ENCODE peak calls at places on chromosomes 4 and X, in six cellular contexts. N is hepatocyte, T is mesendoderm, H is uterus, O is lower lobe of right lung, Z is BJ. Q is an unnamed sample. For H3K36me3, the result is how much of the 10 kb centered on the place peaks cover.

GRCh38 chrX:86002076-86002896 is 45.1 kb downstream of the CHM start:
- DNase-seq in N (peak), T (peak), H (no peak), O (peak), Z (no peak), Q (no peak)

GRCh38 chr4:101348367-101348827 is 1.1 kb upstream of the PPP3CA start:
- DNase-seq in N (no peak), T (no peak), H (no peak), O (no peak), Z (no peak), Q (no peak)

GRCh38 chr4:176833416-176833815 is 40.7 kb upstream of the VEGFC start:
- DNase-seq in N (no peak), T (no peak), H (no peak), O (no peak), Z (no peak), Q (no peak)

GRCh38 chr4:54586343-54586953 is 71.3 kb upstream of the KIT start:
- DNase-seq in N (peak), T (no peak), H (no peak), O (no peak), Z (peak), Q (no peak)

GRCh38 chr4:152063301-152064235 is 302.8 kb upstream of the GATB start:
- DNase-seq in N (peak), T (peak), H (no peak), O (no peak), Z (no peak), Q (no peak)

GRCh38 chr4:176981551-176981950 is 188.8 kb upstream of the VEGFC start:
- DNase-seq in N (no peak), T (no peak), H (no peak), O (no peak), Z (no peak), Q (no peak)

GRCh38 chr4:108466936-108467902 is 153.2 kb upstream of the RPL34 start:
- DNase-seq in N (no peak), T (peak), H (no peak), O (no peak), Z (peak), Q (peak)

GRCh38 chr4:74045247-74045646 is 6.8 kb upstream of the CXCL3 start:
- DNase-seq in N (no peak), T (no peak), H (no peak), O (no peak), Z (no peak), Q (no peak)

GRCh38 chrX:110045988-110046387 is 43.1 kb downstream of the TMEM164 start:
- DNase-seq in N (peak), T (peak), H (no peak), O (no peak), Z (no peak), Q (no peak)

GRCh38 chrX:79080131-79080530 is 64.4 kb upstream of the GPR174 start:
- DNase-seq in N (no peak), T (no peak), H (no peak), O (no peak), Z (no peak), Q (no peak)

GRCh38 chrX:30572004-30572403 is 5.6 kb downstream of the TASL start:
- DNase-seq in N (peak), T (no peak), H (no peak), O (no peak), Z (no peak), Q (no peak)

GRCh38 chr4:7547368-7548040 is 112.8 kb upstream of the PSAPL1 start:
- DNase-seq in N (no peak), T (no peak), H (no peak), O (peak), Z (no peak), Q (no peak)

GRCh38 chr4:76590847-76591281 is 155.8 kb downstream of the SHROOM3 start:
- DNase-seq in N (no peak), T (no peak), H (no peak), O (no peak), Z (peak), Q (no peak)

GRCh38 chr4:38109896-38110295 is 149.7 kb downstream of the PTTG2 start:
- DNase-seq in N (peak), T (no peak), H (no peak), O (no peak), Z (no peak), Q (no peak)

GRCh38 chr4:19987746-19988145 is 264.0 kb upstream of the SLIT2 start:
- DNase-seq in N (no peak), T (no peak), H (no peak), O (no peak), Z (peak), Q (no peak)

GRCh38 chrX:129318375-129318774 is 204.9 kb downstream of the SMARCA1 start:
- DNase-seq in N (peak), T (peak), H (no peak), O (no peak), Z (no peak), Q (no peak)

GRCh38 chrX:10326578-10326977 is 169.8 kb downstream of the CLCN4 start:
- DNase-seq in N (no peak), T (no peak), H (no peak), O (no peak), Z (no peak), Q (no peak)

GRCh38 chr4:16082424-16083216 is 1.2 kb downstream of the PROM1 start:
- DNase-seq in N (peak), T (peak), H (no peak), O (peak), Z (no peak), Q (no peak)

GRCh38 chr4:128571747-128572146 is 237.8 kb upstream of the JADE1 start:
- DNase-seq in N (peak), T (no peak), H (peak), O (no peak), Z (peak), Q (no peak)

GRCh38 chr4:89422441-89422950 is 114.9 kb upstream of the GPRIN3 start:
- DNase-seq in N (no peak), T (no peak), H (no peak), O (no peak), Z (no peak), Q (no peak)

GRCh38 chrX:40060356-40060845 is 37.4 kb downstream of the BCOR start:
- DNase-seq in N (no peak), T (no peak), H (no peak), O (no peak), Z (no peak), Q (no peak)
- H3K36me3 ChIP-seq in N (under half), T (under half), H (under half), O (half or more), Z (under half), Q (under half)

DNA sequence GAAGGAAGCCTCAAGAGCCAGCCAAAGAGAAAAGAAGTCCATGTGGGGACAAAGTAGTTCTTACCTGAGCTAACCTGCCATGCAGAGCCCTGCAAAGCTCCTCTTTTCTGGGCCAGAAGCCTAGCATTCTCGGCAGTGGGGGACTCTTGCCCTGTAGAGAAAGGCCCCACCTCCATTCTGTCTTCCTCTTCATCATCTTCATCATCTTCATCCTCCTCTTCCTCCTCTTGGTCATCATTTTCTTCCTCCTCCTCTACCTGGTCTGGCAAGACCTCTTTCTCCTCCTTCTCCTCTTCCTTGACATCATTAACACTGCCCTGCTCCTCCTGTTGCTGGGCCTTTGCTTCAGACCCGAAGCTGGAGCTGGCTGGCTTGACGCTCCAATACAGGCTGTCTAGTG is 16.7 kb downstream of the LAS1L start:
- DNase-seq in N (no peak), T (no peak), H (no peak), O (no peak), Z (no peak), Q (no peak)
- H3K36me3 ChIP-seq in N (under half), T (under half), H (under half), O (half or more), Z (under half), Q (under half)

DNA sequence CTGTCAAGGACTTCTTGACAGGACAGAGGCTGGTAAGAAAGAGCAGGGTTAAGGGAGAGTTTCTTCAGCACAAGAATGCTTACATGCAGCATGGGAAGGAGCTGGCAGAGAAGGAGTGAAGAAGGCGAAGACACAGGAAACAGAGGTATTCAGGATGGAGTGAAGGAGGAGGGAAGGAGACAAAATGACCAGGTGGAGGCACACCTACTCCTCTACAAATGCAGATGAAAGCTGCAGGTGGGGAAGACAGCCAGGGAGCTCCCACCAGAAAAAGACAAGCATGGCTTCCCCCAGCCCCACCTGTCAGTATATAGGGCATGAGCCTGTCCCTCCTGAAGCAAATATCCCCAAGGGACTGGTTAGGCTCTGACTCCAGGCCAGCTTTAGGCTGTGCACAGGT is 29.6 kb upstream of the NKRF start:
- DNase-seq in N (no peak), T (no peak), H (no peak), O (no peak), Z (no peak), Q (no peak)
- H3K36me3 ChIP-seq in N (under half), T (under half), H (under half), O (under half), Z (under half), Q (under half)

GRCh38 chrX:12985336-12985735 is 10.4 kb downstream of the TMSB4X start:
- DNase-seq in N (no peak), T (no peak), H (no peak), O (no peak), Z (no peak), Q (no peak)
- H3K36me3 ChIP-seq in N (under half), T (under half), H (under half), O (under half), Z (under half), Q (under half)

GRCh38 chrX:47992093-47992375 is 11.8 kb downstream of the ZNF182 start:
- DNase-seq in N (no peak), T (no peak), H (no peak), O (no peak), Z (no peak), Q (no peak)

GRCh38 chrX:47992669-47993068 is 11.1 kb downstream of the ZNF182 start:
- DNase-seq in N (no peak), T (no peak), H (no peak), O (no peak), Z (no peak), Q (no peak)

DNA sequence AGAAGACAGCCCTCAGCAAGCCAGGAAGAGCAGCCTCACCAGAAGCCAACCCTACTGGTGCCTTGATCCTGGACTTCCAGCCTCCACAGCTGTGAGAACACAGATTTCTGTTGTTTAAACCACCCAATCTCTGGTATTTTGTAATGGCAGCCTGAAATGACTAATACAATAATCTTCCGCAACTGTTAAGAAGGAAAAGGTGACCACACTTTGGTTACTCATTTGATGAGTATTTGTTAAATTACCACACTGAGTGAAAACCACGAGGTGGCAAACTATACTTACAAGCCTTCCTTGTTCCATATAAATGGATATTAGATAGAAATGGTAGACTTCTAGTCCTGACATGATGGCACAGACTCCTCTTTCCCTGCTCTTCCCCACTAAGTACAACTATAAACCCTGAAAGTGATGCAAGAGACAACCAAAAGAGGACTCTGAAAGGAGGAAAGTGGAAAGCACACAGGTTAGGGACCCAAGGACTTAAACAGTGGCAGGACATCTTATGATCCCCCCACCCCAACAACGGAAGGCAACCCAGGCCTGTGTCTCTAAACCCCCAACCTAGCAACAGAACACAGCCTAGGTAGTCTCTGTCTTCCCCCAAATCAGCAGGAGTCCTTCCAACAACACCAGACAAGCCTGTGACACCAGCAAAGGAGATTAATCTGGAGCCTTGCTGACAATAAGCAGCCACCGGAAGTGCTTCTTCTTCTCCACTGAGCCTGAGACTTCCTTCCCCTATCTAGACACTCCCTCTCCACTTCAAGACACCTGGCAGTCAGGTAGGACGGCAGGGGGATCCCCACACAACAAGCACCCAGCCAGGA is 12.3 kb downstream of the ZNF182 start:
- DNase-seq in N (no peak), T (no peak), H (no peak), O (no peak), Z (peak), Q (no peak)
- H3K36me3 ChIP-seq in N (under half), T (under half), H (under half), O (under half), Z (under half), Q (under half)

GRCh38 chr4:56391270-56391669 is 4.0 kb upstream of the AASDH start:
- DNase-seq in N (no peak), T (no peak), H (no peak), O (no peak), Z (no peak), Q (no peak)
- H3K36me3 ChIP-seq in N (under half), T (under half), H (under half), O (under half), Z (under half), Q (under half)

DNA sequence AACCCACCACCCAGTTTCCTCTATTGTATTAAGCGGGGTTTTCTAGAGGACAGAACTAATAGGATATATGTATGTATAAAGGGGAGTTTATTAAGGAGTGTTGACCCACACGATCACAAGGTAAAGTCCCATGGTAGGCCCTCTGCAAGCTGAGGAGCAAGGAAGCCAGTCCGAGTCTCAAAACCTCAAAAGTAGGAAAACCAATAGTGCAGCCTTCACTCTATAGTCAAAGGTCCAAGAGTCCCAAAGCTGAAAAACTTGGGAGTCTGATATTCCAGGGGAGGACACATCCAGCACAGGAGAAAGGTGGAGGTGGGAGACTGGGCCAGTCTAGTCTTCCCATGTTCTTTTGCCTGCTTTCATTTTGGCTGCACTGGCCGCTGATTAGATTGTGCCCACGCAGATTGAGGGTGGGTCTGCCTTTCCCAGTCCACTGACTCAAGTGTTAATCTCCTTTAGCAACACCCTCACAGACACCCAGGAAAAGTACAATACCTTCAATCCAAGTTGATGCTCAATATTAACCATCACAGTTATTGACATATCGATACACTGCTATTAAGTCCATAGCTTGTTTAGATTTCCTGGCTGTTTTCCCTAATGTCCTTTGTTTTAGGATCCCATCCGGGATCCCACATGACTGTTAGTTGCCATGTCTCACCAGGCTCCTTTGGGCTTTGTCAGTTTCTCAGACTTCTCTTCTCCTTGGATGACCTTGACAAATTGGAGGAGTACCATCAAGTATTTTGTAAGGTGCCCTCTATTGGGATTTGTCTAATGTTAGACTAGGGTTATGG is 12.2 kb downstream of the UCHL1 start:
- DNase-seq in N (no peak), T (no peak), H (no peak), O (no peak), Z (no peak), Q (no peak)
- H3K36me3 ChIP-seq in N (under half), T (under half), H (under half), O (under half), Z (under half), Q (under half)

Q was measured in GM06990.